ENCODE peak calls at places on chromosomes 4 and X, in six cellular contexts. I is effector memory CD4-positive, alpha-beta T cell; Y is mesenchymal stem cell; O is CD8-positive, alpha-beta T cell; S is transverse colon; A is tibial artery. E is an unnamed sample. For H3K4me1, the result is how much of the 10 kb centered on the place peaks cover.

GRCh38 chr4:89939994-89940393 is 45.3 kb downstream of the MMRN1 start:
- DNase-seq in O (no peak), Y (peak), S (no peak), I (no peak), A (no peak), E (no peak)

GRCh38 chr4:149370002-149370401 is 445.6 kb downstream of the IQCM start:
- DNase-seq in I (no peak), S (no peak), A (no peak), Y (no peak), O (no peak), E (no peak)

GRCh38 chr4:141131738-141132688 is 1.3 kb downstream of the RNF150 start:
- DNase-seq in A (peak), Y (peak), I (no peak), S (peak), O (no peak), E (no peak)

GRCh38 chr4:5636766-5637670 is 71.3 kb downstream of the EVC2 start:
- DNase-seq in I (no peak), A (no peak), S (no peak), Y (no peak), O (no peak), E (no peak)

GRCh38 chrX:17552251-17552650 is 177.3 kb downstream of the NHS start:
- DNase-seq in S (no peak), I (no peak), Y (peak), A (no peak), O (no peak), E (no peak)

GRCh38 chrX:102712216-102712966 is at the start of gene GPRASP2:
- DNase-seq in Y (peak), A (peak), S (peak), O (no peak), I (no peak), E (no peak)

GRCh38 chrX:155056877-155057792 is 13.8 kb downstream of the CMC4 start:
- DNase-seq in I (peak), Y (peak), O (peak), S (peak), A (peak), E (no peak)

GRCh38 chrX:12701625-12702024 is 89.6 kb upstream of the PRPS2 start:
- DNase-seq in A (no peak), Y (peak), I (no peak), O (no peak), S (peak), E (no peak)

GRCh38 chr4:121674191-121674590 is 22.6 kb downstream of the ANXA5 start:
- DNase-seq in A (no peak), S (no peak), I (no peak), O (no peak), Y (no peak), E (no peak)

GRCh38 chr4:100875296-100876040 is 357.6 kb upstream of the EMCN start:
- DNase-seq in I (no peak), S (no peak), O (no peak), Y (no peak), A (no peak), E (no peak)

GRCh38 chr4:8155048-8155447 is 3.6 kb downstream of the ABLIM2 start:
- DNase-seq in O (no peak), S (no peak), I (no peak), A (no peak), Y (no peak), E (no peak)
- H3K27ac ChIP-seq in O (no peak), S (no peak), I (no peak), A (no peak), Y (no peak), E (no peak)

DNA sequence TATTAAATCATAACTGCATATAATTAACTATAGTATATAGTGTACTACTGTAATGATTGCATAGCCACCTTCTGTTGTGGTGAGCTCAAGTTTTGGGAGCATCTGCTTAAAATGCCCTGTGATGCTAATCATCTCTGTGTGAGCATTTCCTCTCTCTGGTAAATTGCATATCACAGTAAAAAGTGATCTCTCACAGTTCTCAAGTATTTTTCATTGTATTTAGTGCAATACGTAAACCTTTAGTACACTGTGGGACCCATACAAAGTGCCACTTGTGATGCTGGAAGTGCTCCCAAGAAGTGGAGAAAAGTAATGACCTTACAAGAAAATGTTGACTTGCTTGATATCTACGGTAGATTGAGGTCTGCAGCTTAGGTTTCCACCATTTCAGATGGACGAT is 82.0 kb downstream of the WWC2 start:
- DNase-seq in S (no peak), I (no peak), O (no peak), A (no peak), Y (no peak), E (no peak)
- H3K4me1 ChIP-seq in S (under half), I (under half), O (under half), A (under half), Y (under half), E (under half)

DNA sequence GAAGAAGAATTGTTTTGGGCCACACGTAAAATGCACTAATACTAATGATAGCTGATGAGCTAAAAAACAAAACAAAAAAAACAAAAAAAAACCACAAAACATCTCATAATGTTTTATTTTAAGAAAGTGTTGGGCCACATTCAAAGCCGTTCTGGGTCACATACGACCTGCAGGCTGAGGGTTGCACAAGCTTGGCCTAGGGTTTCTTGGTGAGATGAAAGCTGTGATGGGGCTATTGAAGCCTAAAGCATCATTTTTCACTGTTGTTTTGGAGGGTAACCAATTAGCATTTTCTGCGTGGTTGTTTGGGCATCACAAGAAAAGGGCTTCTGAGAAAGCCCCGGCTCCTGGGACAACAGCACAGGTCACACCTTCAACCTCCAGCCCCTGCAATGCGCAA is 42.5 kb upstream of the ZNF157 start:
- DNase-seq in I (no peak), S (no peak), Y (no peak), A (no peak), O (no peak), E (no peak)
- H3K27ac ChIP-seq in I (no peak), S (no peak), Y (no peak), A (no peak), O (no peak), E (no peak)

DNA sequence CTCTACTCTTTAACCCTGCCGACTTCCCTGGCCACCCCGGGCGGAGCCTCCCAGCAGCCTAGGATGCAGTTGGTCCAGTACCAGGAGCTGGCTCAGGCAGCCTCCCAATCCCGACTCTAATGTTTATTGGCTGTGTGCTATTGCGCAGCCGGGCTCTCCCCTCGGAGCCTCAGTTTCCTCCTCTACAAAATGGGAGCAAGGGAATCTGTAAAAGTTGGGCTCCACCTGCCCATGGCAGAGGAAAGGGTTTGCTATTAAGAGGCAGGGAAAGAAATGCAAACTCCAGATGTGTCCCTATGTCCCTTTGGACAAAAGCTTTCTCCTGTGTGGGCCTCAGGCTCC is 140.8 kb upstream of the PJA1 start:
- DNase-seq in I (no peak), S (no peak), Y (no peak), O (no peak), A (no peak), E (no peak)
- H3K4me1 ChIP-seq in I (under half), S (under half), Y (under half), O (under half), A (under half), E (under half)

DNA sequence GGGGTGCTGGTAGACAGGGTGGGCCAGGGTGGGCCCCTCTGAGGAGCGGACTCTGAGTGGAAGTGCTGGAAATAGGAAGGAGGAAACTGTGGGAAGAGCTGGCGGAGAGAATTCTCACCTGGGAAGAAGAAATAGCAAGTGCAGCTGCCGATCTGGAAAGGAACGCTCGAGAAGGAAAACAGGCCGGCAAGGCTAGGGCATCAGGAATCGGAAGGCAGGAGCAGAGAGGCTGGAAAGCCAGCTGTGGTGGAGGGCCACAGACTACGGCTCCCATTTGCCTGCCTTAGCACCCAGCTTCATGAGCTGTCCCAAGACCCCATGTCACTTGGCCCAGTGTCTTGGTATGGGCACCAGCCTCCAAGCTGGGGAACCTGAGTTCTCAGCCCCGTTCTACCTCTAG is 37.3 kb downstream of the DCTD start:
- DNase-seq in Y (no peak), S (no peak), A (peak), O (no peak), I (no peak), E (no peak)
- H3K27ac ChIP-seq in Y (no peak), S (no peak), A (no peak), O (no peak), I (no peak), E (no peak)

DNA sequence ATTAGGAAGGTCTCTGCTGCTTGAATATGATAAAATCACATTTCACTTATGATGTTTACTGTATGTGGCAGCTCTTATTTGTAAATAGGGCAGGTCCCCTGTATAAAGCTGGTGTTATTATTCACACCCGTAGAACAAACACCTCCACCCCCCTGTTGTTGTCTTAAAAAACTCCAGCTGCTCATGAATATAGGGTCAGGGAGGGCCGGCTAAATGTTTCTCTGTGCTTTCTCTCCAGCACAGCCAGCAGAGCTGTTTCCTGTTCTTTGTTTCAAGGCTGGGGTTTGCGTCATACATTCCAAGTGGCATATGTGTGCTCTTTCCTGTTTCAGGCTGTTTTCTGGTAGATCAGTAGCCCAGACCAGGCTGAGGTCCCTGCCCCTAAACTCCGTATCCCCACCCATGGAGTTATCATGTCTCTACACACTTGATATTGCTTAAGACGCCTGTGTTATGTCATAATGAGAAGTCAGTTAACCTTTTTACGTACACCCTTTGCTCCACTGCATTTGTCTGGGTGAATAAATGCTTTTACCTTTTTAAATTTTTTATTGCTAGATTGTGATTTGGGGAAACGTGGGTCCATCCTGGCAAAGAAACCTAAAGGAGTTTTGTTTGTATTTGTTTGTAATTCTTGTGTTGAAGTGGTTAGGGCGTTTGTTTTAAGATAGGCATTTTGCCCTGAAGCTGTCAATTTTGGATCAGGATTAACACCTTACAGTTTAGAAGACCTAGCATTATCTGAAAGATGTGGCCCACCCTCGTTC is 3.2 kb downstream of the KLF3 start:
- DNase-seq in I (peak), S (peak), Y (peak), O (peak), A (peak), E (peak)
- H3K4me1 ChIP-seq in I (under half), S (half or more), Y (under half), O (half or more), A (under half), E (half or more)

GRCh38 chr4:7238300-7238960 is 46.1 kb downstream of the SORCS2 start:
- DNase-seq in Y (no peak), S (no peak), A (no peak), I (no peak), O (no peak), E (no peak)

GRCh38 chr4:7236847-7237246 is 44.5 kb downstream of the SORCS2 start:
- DNase-seq in S (no peak), I (no peak), O (no peak), A (no peak), Y (no peak), E (no peak)

GRCh38 chr4:7239844-7240243 is 47.5 kb downstream of the SORCS2 start:
- DNase-seq in Y (no peak), I (no peak), S (no peak), O (no peak), A (no peak), E (no peak)

GRCh38 chr4:7239101-7239820 is 46.9 kb downstream of the SORCS2 start:
- DNase-seq in A (no peak), Y (no peak), O (no peak), I (no peak), S (no peak), E (no peak)

GRCh38 chr4:7237863-7238262 is 45.5 kb downstream of the SORCS2 start:
- DNase-seq in O (no peak), I (no peak), S (no peak), Y (no peak), A (no peak), E (no peak)
- H3K27ac ChIP-seq in O (no peak), I (no peak), S (no peak), Y (no peak), A (no peak), E (no peak)